ENCODE peak calls at places on chromosomes 12 and 14, in eight cellular contexts. One of them, this sample, is unnamed.

GRCh38 chr12:104763163-104763805 is 194.8 kb downstream of the SLC41A2 start:
- DNase-seq in endothelial cell: no peak
- DNase-seq in NCI-H187 treated with DMSO at 0.1 percent for 48 hours: no peak
- DNase-seq in stimulated activated CD4-positive, alpha-beta T cell treated with anti-CD3 and anti-CD28 coated beads, Interleukin-12 subunit alpha, Interleukin-12 subunit beta, amount 100 ng/mL, for 4 hours: no peak
- DNase-seq in retina: no peak
- DNase-seq in A549: no peak
- DNase-seq in smooth muscle cell of the brain vasculature: no peak
- DNase-seq in uterus: no peak
- DNase-seq in this sample: no peak

GRCh38 chr12:44510510-44510909 is 365.6 kb downstream of the NELL2 start:
- DNase-seq in endothelial cell: no peak
- DNase-seq in NCI-H187 treated with DMSO at 0.1 percent for 48 hours: no peak
- DNase-seq in stimulated activated CD4-positive, alpha-beta T cell treated with anti-CD3 and anti-CD28 coated beads, Interleukin-12 subunit alpha, Interleukin-12 subunit beta, amount 100 ng/mL, for 4 hours: no peak
- DNase-seq in retina: no peak
- DNase-seq in A549: no peak
- DNase-seq in smooth muscle cell of the brain vasculature: no peak
- DNase-seq in uterus: no peak
- DNase-seq in this sample: no peak

GRCh38 chr12:59077153-59077930 is 157.0 kb upstream of the LRIG3 start:
- DNase-seq in endothelial cell: no peak
- DNase-seq in NCI-H187 treated with DMSO at 0.1 percent for 48 hours: no peak
- DNase-seq in stimulated activated CD4-positive, alpha-beta T cell treated with anti-CD3 and anti-CD28 coated beads, Interleukin-12 subunit alpha, Interleukin-12 subunit beta, amount 100 ng/mL, for 4 hours: no peak
- DNase-seq in retina: no peak
- DNase-seq in A549: no peak
- DNase-seq in smooth muscle cell of the brain vasculature: no peak
- DNase-seq in uterus: no peak
- DNase-seq in this sample: no peak

GRCh38 chr14:105475916-105476845 is 1.6 kb downstream of the CRIP2 start:
- DNase-seq in endothelial cell: peak
- DNase-seq in NCI-H187 treated with DMSO at 0.1 percent for 48 hours: no peak
- DNase-seq in stimulated activated CD4-positive, alpha-beta T cell treated with anti-CD3 and anti-CD28 coated beads, Interleukin-12 subunit alpha, Interleukin-12 subunit beta, amount 100 ng/mL, for 4 hours: no peak
- DNase-seq in retina: peak
- DNase-seq in A549: no peak
- DNase-seq in smooth muscle cell of the brain vasculature: no peak
- DNase-seq in uterus: peak
- DNase-seq in this sample: no peak

GRCh38 chr14:72588521-72588920 is 305.4 kb downstream of the DPF3 start:
- DNase-seq in endothelial cell: no peak
- DNase-seq in NCI-H187 treated with DMSO at 0.1 percent for 48 hours: no peak
- DNase-seq in stimulated activated CD4-positive, alpha-beta T cell treated with anti-CD3 and anti-CD28 coated beads, Interleukin-12 subunit alpha, Interleukin-12 subunit beta, amount 100 ng/mL, for 4 hours: no peak
- DNase-seq in retina: no peak
- DNase-seq in A549: no peak
- DNase-seq in smooth muscle cell of the brain vasculature: no peak
- DNase-seq in uterus: no peak
- DNase-seq in this sample: no peak

GRCh38 chr14:64807588-64807987 is 72.1 kb downstream of the SPTB start:
- DNase-seq in endothelial cell: no peak
- DNase-seq in NCI-H187 treated with DMSO at 0.1 percent for 48 hours: no peak
- DNase-seq in stimulated activated CD4-positive, alpha-beta T cell treated with anti-CD3 and anti-CD28 coated beads, Interleukin-12 subunit alpha, Interleukin-12 subunit beta, amount 100 ng/mL, for 4 hours: no peak
- DNase-seq in retina: no peak
- DNase-seq in A549: no peak
- DNase-seq in smooth muscle cell of the brain vasculature: no peak
- DNase-seq in uterus: no peak
- DNase-seq in this sample: no peak

GRCh38 chr12:114903394-114903748 is 219.4 kb upstream of the TBX3 start:
- DNase-seq in endothelial cell: no peak
- DNase-seq in NCI-H187 treated with DMSO at 0.1 percent for 48 hours: no peak
- DNase-seq in stimulated activated CD4-positive, alpha-beta T cell treated with anti-CD3 and anti-CD28 coated beads, Interleukin-12 subunit alpha, Interleukin-12 subunit beta, amount 100 ng/mL, for 4 hours: no peak
- DNase-seq in retina: no peak
- DNase-seq in A549: no peak
- DNase-seq in smooth muscle cell of the brain vasculature: no peak
- DNase-seq in uterus: no peak
- DNase-seq in this sample: no peak

GRCh38 chr14:30630248-30630647 is 8.1 kb downstream of the SCFD1 start:
- DNase-seq in endothelial cell: no peak
- DNase-seq in NCI-H187 treated with DMSO at 0.1 percent for 48 hours: no peak
- DNase-seq in stimulated activated CD4-positive, alpha-beta T cell treated with anti-CD3 and anti-CD28 coated beads, Interleukin-12 subunit alpha, Interleukin-12 subunit beta, amount 100 ng/mL, for 4 hours: no peak
- DNase-seq in retina: no peak
- DNase-seq in A549: no peak
- DNase-seq in smooth muscle cell of the brain vasculature: no peak
- DNase-seq in uterus: no peak
- DNase-seq in this sample: no peak

GRCh38 chr12:62468394-62468793 is 1.8 kb downstream of the MON2 start:
- DNase-seq in endothelial cell: no peak
- DNase-seq in NCI-H187 treated with DMSO at 0.1 percent for 48 hours: no peak
- DNase-seq in stimulated activated CD4-positive, alpha-beta T cell treated with anti-CD3 and anti-CD28 coated beads, Interleukin-12 subunit alpha, Interleukin-12 subunit beta, amount 100 ng/mL, for 4 hours: no peak
- DNase-seq in retina: no peak
- DNase-seq in A549: no peak
- DNase-seq in smooth muscle cell of the brain vasculature: no peak
- DNase-seq in uterus: no peak
- DNase-seq in this sample: no peak

GRCh38 chr14:70354204-70354603 is 5.3 kb downstream of the COX16 start:
- DNase-seq in endothelial cell: no peak
- DNase-seq in NCI-H187 treated with DMSO at 0.1 percent for 48 hours: no peak
- DNase-seq in stimulated activated CD4-positive, alpha-beta T cell treated with anti-CD3 and anti-CD28 coated beads, Interleukin-12 subunit alpha, Interleukin-12 subunit beta, amount 100 ng/mL, for 4 hours: no peak
- DNase-seq in retina: no peak
- DNase-seq in A549: no peak
- DNase-seq in smooth muscle cell of the brain vasculature: no peak
- DNase-seq in uterus: no peak
- DNase-seq in this sample: no peak

This sample was measured in AG09319.